ENCODE peak calls at places on chromosomes 12 and 14, in nine cellular contexts. J is upper lobe of right lung, G is mammary epithelial cell, V is fibroblast of villous mesenchyme, S is AG09319, Z is AG04450, U is transverse colon, Q is ovary, N is choroid plexus epithelial cell. F is an unnamed sample.

GRCh38 chr12:34597548-34598351 is 575.5 kb downstream of the ALG10 start:
- DNase-seq in Q (peak), S (no peak), U (peak), J (peak), V (no peak), G (no peak), Z (no peak), N (no peak), F (no peak)

GRCh38 chr12:105205322-105206048 is 30.5 kb downstream of the APPL2 start:
- DNase-seq in N (no peak), V (no peak), Z (no peak), U (peak), G (no peak), S (no peak), J (no peak), Q (no peak), F (no peak)

GRCh38 chr12:51200806-51201205 is 17.1 kb downstream of the POU6F1 start:
- DNase-seq in Z (no peak), N (no peak), V (no peak), Q (no peak), G (no peak), J (no peak), U (no peak), S (no peak), F (no peak)

GRCh38 chr12:96889273-96889933 is 17.7 kb upstream of the NEDD1 start:
- DNase-seq in Z (peak), Q (no peak), U (no peak), J (no peak), N (peak), S (no peak), G (peak), V (no peak), F (peak)

GRCh38 chr12:120830052-120830940 is 73.9 kb downstream of the SPPL3 start:
- DNase-seq in V (peak), S (no peak), Q (no peak), J (no peak), N (no peak), Z (no peak), U (no peak), G (no peak), F (no peak)

GRCh38 chr12:34606749-34607519 is 584.6 kb downstream of the ALG10 start:
- DNase-seq in N (no peak), J (no peak), Q (no peak), G (no peak), V (no peak), S (no peak), Z (no peak), U (no peak), F (no peak)

GRCh38 chr12:121917950-121918678 is at the start of gene CFAP251:
- DNase-seq in N (peak), U (peak), Q (peak), Z (no peak), J (peak), G (no peak), V (no peak), S (no peak), F (no peak)

GRCh38 chr14:62216121-62216520 is 453.9 kb downstream of the SNAPC1 start:
- DNase-seq in Z (no peak), S (no peak), V (no peak), N (no peak), U (no peak), J (no peak), Q (no peak), G (no peak), F (peak)

GRCh38 chr14:73758392-73759182 is 44.4 kb upstream of the PNMA1 start:
- DNase-seq in G (peak), N (peak), J (peak), V (peak), Q (peak), Z (no peak), S (no peak), U (peak), F (peak)

GRCh38 chr12:113019045-113019444 is 37.5 kb upstream of the DTX1 start:
- DNase-seq in Z (no peak), G (peak), S (no peak), U (no peak), Q (no peak), V (no peak), J (no peak), N (no peak), F (peak)

GRCh38 chr12:41264281-41264680 is 76.2 kb downstream of the PDZRN4 start:
- DNase-seq in U (no peak), Q (no peak), Z (no peak), G (no peak), V (no peak), J (no peak), S (no peak), N (peak), F (no peak)

GRCh38 chr12:114481200-114481535 is 75.2 kb upstream of the TBX5 start:
- DNase-seq in Z (no peak), V (no peak), G (no peak), J (no peak), S (no peak), U (no peak), N (no peak), Q (no peak), F (no peak)

GRCh38 chr12:43336962-43337555 is 214.9 kb downstream of the ADAMTS20 start:
- DNase-seq in Q (no peak), J (no peak), N (peak), S (no peak), Z (no peak), U (no peak), V (peak), G (peak), F (peak)
- TF ChIP-seq CTCF in Q (no peak), J (peak), N (peak), S (peak), Z (peak), U (no peak), V (peak), G (peak), F (peak)

GRCh38 chr14:94643316-94644101 is 31.3 kb downstream of the SERPINA3 start:
- DNase-seq in Z (no peak), N (no peak), U (no peak), J (no peak), V (no peak), G (no peak), S (no peak), Q (no peak), F (no peak)
- TF ChIP-seq CTCF in Z (no peak), N (no peak), U (no peak), J (no peak), V (no peak), G (no peak), S (no peak), Q (no peak), F (no peak)

DNA sequence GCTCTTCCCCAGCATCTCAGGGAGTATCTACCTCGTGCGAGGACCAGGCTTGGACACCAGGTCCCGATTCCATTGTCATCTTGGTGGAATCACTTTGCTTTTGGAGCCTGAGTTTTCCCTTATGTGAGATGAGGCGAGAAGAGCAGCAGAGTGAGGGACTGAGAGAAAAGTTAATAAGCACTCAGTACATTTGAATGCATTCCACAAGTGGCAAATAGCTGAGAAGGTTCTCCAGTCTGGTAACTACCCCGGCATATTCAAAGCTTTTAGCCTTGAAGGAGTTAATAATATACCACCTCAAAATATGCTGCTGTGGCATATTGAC is 465 bp upstream of the GALC start:
- DNase-seq in V (no peak), J (no peak), U (no peak), N (no peak), G (no peak), Z (no peak), Q (no peak), S (no peak), F (no peak)
- TF ChIP-seq CTCF in V (no peak), J (no peak), U (no peak), N (no peak), G (no peak), Z (no peak), Q (no peak), S (no peak), F (no peak)

GRCh38 chr14:23445773-23446172 is 10.3 kb upstream of the MYH7 start:
- DNase-seq in Q (no peak), V (no peak), U (no peak), Z (no peak), S (no peak), J (no peak), G (no peak), N (no peak), F (no peak)

GRCh38 chr14:23447634-23448353 is 12.3 kb upstream of the MYH7 start:
- DNase-seq in Z (no peak), G (no peak), J (no peak), Q (no peak), V (no peak), S (no peak), U (peak), N (no peak), F (no peak)

GRCh38 chr14:23443881-23444280 is 8.4 kb upstream of the MYH7 start:
- DNase-seq in Z (no peak), V (no peak), Q (no peak), U (no peak), S (no peak), J (no peak), N (no peak), G (no peak), F (no peak)

GRCh38 chr14:23444314-23444713 is 8.9 kb upstream of the MYH7 start:
- DNase-seq in V (no peak), J (no peak), N (no peak), Q (no peak), Z (no peak), G (no peak), U (no peak), S (no peak), F (no peak)

DNA sequence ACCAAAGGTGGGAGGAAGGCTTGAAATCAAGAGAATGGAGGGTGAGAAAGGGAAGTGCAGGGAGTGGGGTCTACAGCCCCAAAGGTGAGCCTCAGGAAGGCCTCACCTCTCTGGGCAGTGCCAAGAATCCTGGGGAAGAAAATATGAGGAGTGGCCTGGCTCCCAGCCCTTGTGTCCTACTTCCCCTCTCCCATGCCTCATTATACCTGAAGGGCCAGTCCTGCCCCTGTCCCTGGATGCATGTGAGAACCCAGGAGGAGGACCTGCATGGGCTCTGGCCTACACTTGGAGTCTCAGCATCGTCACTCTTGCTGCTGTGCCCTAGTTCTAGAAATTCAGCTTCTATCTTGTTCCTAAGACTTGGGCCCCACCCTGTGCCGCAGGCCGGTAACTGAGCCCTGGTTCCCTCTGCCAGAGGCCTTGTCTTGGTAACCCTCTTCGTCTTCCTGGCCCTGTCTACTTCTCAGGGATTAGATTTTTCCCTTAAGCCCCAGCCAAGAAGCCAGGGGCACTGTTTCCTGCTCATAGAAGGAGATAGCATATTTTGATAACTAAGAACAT is 10.9 kb upstream of the MYH7 start:
- DNase-seq in S (no peak), V (no peak), G (no peak), N (no peak), J (no peak), U (peak), Z (no peak), Q (no peak), F (no peak)
- TF ChIP-seq CTCF in S (no peak), V (no peak), G (no peak), N (no peak), J (no peak), U (no peak), Z (no peak), Q (no peak), F (no peak)

DNA sequence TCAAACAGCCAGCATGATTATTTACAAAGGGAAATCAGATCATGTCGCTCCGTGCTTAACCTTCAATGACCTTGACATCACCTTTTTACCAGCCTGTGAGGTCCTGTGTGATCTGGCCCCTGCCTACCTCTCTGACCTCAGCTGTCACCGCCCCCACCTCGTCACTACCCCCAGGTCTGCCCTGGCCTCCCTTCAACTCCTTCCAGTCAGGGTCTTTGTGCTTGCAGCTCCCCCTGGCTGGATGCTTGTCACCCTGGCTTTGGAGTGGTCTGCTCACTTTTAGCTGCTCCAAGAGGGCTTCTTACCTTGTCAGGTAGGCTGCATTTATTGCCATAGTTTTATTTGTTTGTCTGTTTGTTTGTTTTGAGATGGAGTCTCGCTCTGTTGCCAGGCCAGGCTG is 8.2 kb upstream of the MAX start:
- DNase-seq in N (no peak), G (no peak), U (no peak), J (no peak), V (no peak), Z (no peak), S (no peak), Q (no peak), F (no peak)
- TF ChIP-seq CTCF in N (no peak), G (no peak), U (no peak), J (no peak), V (no peak), Z (no peak), S (no peak), Q (no peak), F (no peak)

F was measured in MCF 10A.